ENCODE peak calls at places on chromosome 5, in seven cellular contexts. One of them, this sample, is unnamed.

GRCh38 chr5:132391247-132391646 is 21.7 kb downstream of the SLC22A5 start:
- DNase-seq in CD4-positive, alpha-beta T cell: no peak
- DNase-seq in WTC11: no peak
- DNase-seq in GM12878: no peak
- DNase-seq in endothelial cell: no peak
- DNase-seq in spleen: no peak
- DNase-seq in CD8-positive, alpha-beta T cell: no peak
- DNase-seq in this sample: no peak

GRCh38 chr5:170552486-170553122 is 48.8 kb downstream of the KCNIP1 start:
- DNase-seq in CD4-positive, alpha-beta T cell: no peak
- DNase-seq in endothelial cell: peak; percentile 31
- DNase-seq in WTC11: peak; percentile 53
- DNase-seq in GM12878: no peak
- DNase-seq in spleen: peak; percentile 80
- DNase-seq in CD8-positive, alpha-beta T cell: no peak
- DNase-seq in this sample: no peak

GRCh38 chr5:181127907-181128626 is 2.9 kb downstream of the OR2V1 start:
- DNase-seq in CD8-positive, alpha-beta T cell: no peak
- DNase-seq in GM12878: no peak
- DNase-seq in CD4-positive, alpha-beta T cell: no peak
- DNase-seq in WTC11: no peak
- DNase-seq in spleen: peak; percentile 51
- DNase-seq in endothelial cell: no peak
- DNase-seq in this sample: no peak

GRCh38 chr5:152560508-152561137 is 155.5 kb upstream of the NMUR2 start:
- DNase-seq in CD4-positive, alpha-beta T cell: no peak
- DNase-seq in spleen: peak; percentile 76
- DNase-seq in endothelial cell: peak; percentile 77
- DNase-seq in CD8-positive, alpha-beta T cell: no peak
- DNase-seq in WTC11: peak; percentile 76
- DNase-seq in GM12878: no peak
- DNase-seq in this sample: peak; percentile 54

GRCh38 chr5:39100851-39101396 is 26.7 kb upstream of the RICTOR start:
- DNase-seq in CD4-positive, alpha-beta T cell: no peak
- DNase-seq in CD8-positive, alpha-beta T cell: no peak
- DNase-seq in GM12878: no peak
- DNase-seq in spleen: no peak
- DNase-seq in WTC11: no peak
- DNase-seq in endothelial cell: no peak
- DNase-seq in this sample: no peak

GRCh38 chr5:150438873-150439546 is 10.5 kb downstream of the RPS14 start:
- DNase-seq in GM12878: no peak
- DNase-seq in spleen: no peak
- DNase-seq in CD8-positive, alpha-beta T cell: no peak
- DNase-seq in WTC11: peak; percentile 75
- DNase-seq in endothelial cell: peak; percentile 39
- DNase-seq in CD4-positive, alpha-beta T cell: no peak
- DNase-seq in this sample: no peak

GRCh38 chr5:1293416-1293996 is 1.4 kb downstream of the TERT start:
- DNase-seq in WTC11: no peak
- DNase-seq in endothelial cell: no peak
- DNase-seq in CD8-positive, alpha-beta T cell: no peak
- DNase-seq in GM12878: no peak
- DNase-seq in spleen: peak; percentile 72
- DNase-seq in CD4-positive, alpha-beta T cell: no peak
- DNase-seq in this sample: no peak

GRCh38 chr5:2112128-2112808 is 229.5 kb upstream of the IRX4 start:
- DNase-seq in spleen: no peak
- DNase-seq in WTC11: no peak
- DNase-seq in endothelial cell: no peak
- DNase-seq in CD4-positive, alpha-beta T cell: no peak
- DNase-seq in CD8-positive, alpha-beta T cell: no peak
- DNase-seq in GM12878: no peak
- DNase-seq in this sample: no peak

GRCh38 chr5:127723571-127723970 is 20.4 kb downstream of the CCDC192 start:
- DNase-seq in WTC11: no peak
- DNase-seq in spleen: no peak
- DNase-seq in CD4-positive, alpha-beta T cell: no peak
- DNase-seq in endothelial cell: no peak
- DNase-seq in CD8-positive, alpha-beta T cell: no peak
- DNase-seq in GM12878: no peak
- DNase-seq in this sample: no peak

GRCh38 chr5:160475864-160476438 is 54.3 kb downstream of the PTTG1 start:
- DNase-seq in endothelial cell: no peak
- DNase-seq in CD4-positive, alpha-beta T cell: no peak
- DNase-seq in spleen: no peak
- DNase-seq in GM12878: no peak
- DNase-seq in WTC11: no peak
- DNase-seq in CD8-positive, alpha-beta T cell: no peak
- DNase-seq in this sample: no peak

GRCh38 chr5:80125962-80126480 is 90.9 kb downstream of the THBS4 start:
- DNase-seq in GM12878: peak; percentile 93
- DNase-seq in CD8-positive, alpha-beta T cell: peak; percentile 24
- DNase-seq in endothelial cell: no peak
- DNase-seq in WTC11: no peak
- DNase-seq in CD4-positive, alpha-beta T cell: no peak
- DNase-seq in spleen: no peak
- DNase-seq in this sample: no peak

GRCh38 chr5:160846642-160847041 is 5.4 kb downstream of the ATP10B start:
- DNase-seq in CD4-positive, alpha-beta T cell: no peak
- DNase-seq in endothelial cell: no peak
- DNase-seq in CD8-positive, alpha-beta T cell: no peak
- DNase-seq in WTC11: no peak
- DNase-seq in spleen: no peak
- DNase-seq in GM12878: no peak
- DNase-seq in this sample: no peak

GRCh38 chr5:95392593-95393182 is 1.5 kb downstream of the FAM81B start:
- DNase-seq in WTC11: no peak
- DNase-seq in GM12878: no peak
- DNase-seq in CD4-positive, alpha-beta T cell: no peak
- DNase-seq in spleen: no peak
- DNase-seq in CD8-positive, alpha-beta T cell: no peak
- DNase-seq in endothelial cell: peak; percentile 23
- DNase-seq in this sample: no peak

GRCh38 chr5:6365142-6365976 is 13.0 kb downstream of the MED10 start:
- DNase-seq in spleen: no peak
- DNase-seq in WTC11: no peak
- DNase-seq in CD4-positive, alpha-beta T cell: no peak
- DNase-seq in GM12878: no peak
- DNase-seq in CD8-positive, alpha-beta T cell: no peak
- DNase-seq in endothelial cell: no peak
- DNase-seq in this sample: no peak

GRCh38 chr5:122429545-122430327 is 117.7 kb downstream of the SNCAIP start:
- DNase-seq in CD8-positive, alpha-beta T cell: no peak
- DNase-seq in spleen: no peak
- DNase-seq in endothelial cell: no peak
- DNase-seq in WTC11: peak; percentile 33
- DNase-seq in GM12878: no peak
- DNase-seq in CD4-positive, alpha-beta T cell: no peak
- DNase-seq in this sample: no peak

GRCh38 chr5:169695919-169696490 is 58.9 kb downstream of the DOCK2 start:
- DNase-seq in CD8-positive, alpha-beta T cell: no peak
- DNase-seq in spleen: no peak
- DNase-seq in CD4-positive, alpha-beta T cell: no peak
- DNase-seq in GM12878: no peak
- DNase-seq in WTC11: no peak
- DNase-seq in endothelial cell: no peak
- DNase-seq in this sample: no peak

GRCh38 chr5:144295284-144295683 is 124.6 kb downstream of the KCTD16 start:
- DNase-seq in CD8-positive, alpha-beta T cell: no peak
- DNase-seq in GM12878: no peak
- DNase-seq in spleen: no peak
- DNase-seq in endothelial cell: no peak
- DNase-seq in CD4-positive, alpha-beta T cell: no peak
- DNase-seq in WTC11: no peak
- DNase-seq in this sample: no peak

GRCh38 chr5:68068204-68068603 is 147.4 kb upstream of the PIK3R1 start:
- DNase-seq in WTC11: no peak
- DNase-seq in CD4-positive, alpha-beta T cell: no peak
- DNase-seq in GM12878: no peak
- DNase-seq in CD8-positive, alpha-beta T cell: no peak
- DNase-seq in endothelial cell: no peak
- DNase-seq in spleen: no peak
- DNase-seq in this sample: no peak

GRCh38 chr5:137073192-137073591 is 425.9 kb downstream of the SPOCK1 start:
- DNase-seq in spleen: no peak
- DNase-seq in WTC11: no peak
- DNase-seq in CD8-positive, alpha-beta T cell: no peak
- DNase-seq in CD4-positive, alpha-beta T cell: no peak
- DNase-seq in endothelial cell: no peak
- DNase-seq in GM12878: no peak
- DNase-seq in this sample: no peak

GRCh38 chr5:23071682-23072081 is 218.5 kb upstream of the CDH12 start:
- DNase-seq in endothelial cell: no peak
- DNase-seq in CD4-positive, alpha-beta T cell: no peak
- DNase-seq in GM12878: no peak
- DNase-seq in spleen: no peak
- DNase-seq in WTC11: no peak
- DNase-seq in CD8-positive, alpha-beta T cell: no peak
- DNase-seq in this sample: no peak

GRCh38 chr5:54091416-54092130 is 218.8 kb downstream of the ARL15 start:
- DNase-seq in spleen: no peak
- DNase-seq in CD4-positive, alpha-beta T cell: no peak
- DNase-seq in WTC11: no peak
- DNase-seq in CD8-positive, alpha-beta T cell: no peak
- DNase-seq in GM12878: no peak
- DNase-seq in endothelial cell: no peak
- DNase-seq in this sample: no peak

GRCh38 chr5:54087436-54087835 is 222.9 kb downstream of the ARL15 start:
- DNase-seq in endothelial cell: no peak
- DNase-seq in CD4-positive, alpha-beta T cell: no peak
- DNase-seq in spleen: no peak
- DNase-seq in CD8-positive, alpha-beta T cell: no peak
- DNase-seq in WTC11: no peak
- DNase-seq in GM12878: no peak
- DNase-seq in this sample: no peak

GRCh38 chr5:54088081-54088480 is 222.3 kb downstream of the ARL15 start:
- DNase-seq in GM12878: no peak
- DNase-seq in spleen: no peak
- DNase-seq in endothelial cell: no peak
- DNase-seq in CD8-positive, alpha-beta T cell: no peak
- DNase-seq in WTC11: no peak
- DNase-seq in CD4-positive, alpha-beta T cell: no peak
- DNase-seq in this sample: no peak

GRCh38 chr5:54093081-54093492 is 217.3 kb downstream of the ARL15 start:
- DNase-seq in GM12878: no peak
- DNase-seq in CD8-positive, alpha-beta T cell: no peak
- DNase-seq in WTC11: no peak
- DNase-seq in endothelial cell: no peak
- DNase-seq in spleen: no peak
- DNase-seq in CD4-positive, alpha-beta T cell: no peak
- DNase-seq in this sample: no peak

DNA sequence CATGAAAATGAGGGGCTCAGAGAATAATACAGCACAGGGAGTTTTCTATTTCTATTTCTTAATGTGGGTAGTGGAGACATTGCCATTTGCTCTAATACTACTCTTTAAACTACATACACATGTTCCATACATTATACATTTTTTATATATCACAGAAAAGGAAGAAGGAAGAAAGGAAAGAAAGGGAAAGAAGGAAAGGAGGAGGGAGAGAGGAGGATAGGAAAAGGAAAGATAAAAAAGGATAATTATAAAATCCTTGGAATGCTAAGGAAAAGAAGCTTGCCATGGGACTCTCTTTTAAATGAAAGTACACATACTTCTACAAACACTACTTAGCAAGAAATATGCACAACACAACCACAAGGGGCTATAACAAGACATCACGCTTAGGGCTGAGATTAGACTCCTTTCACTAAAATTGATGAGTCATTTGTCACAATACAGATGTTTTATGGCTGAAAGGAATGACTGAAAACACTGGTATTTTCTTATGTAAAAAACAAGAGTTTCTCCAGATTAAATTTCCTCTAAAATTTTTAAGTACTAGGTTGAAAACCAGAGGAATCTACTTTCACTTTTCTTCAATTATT is 219.8 kb downstream of the ARL15 start:
- DNase-seq in WTC11: no peak
- DNase-seq in GM12878: no peak
- DNase-seq in spleen: no peak
- DNase-seq in endothelial cell: no peak
- DNase-seq in CD8-positive, alpha-beta T cell: no peak
- DNase-seq in CD4-positive, alpha-beta T cell: no peak
- DNase-seq in this sample: no peak
- TF ChIP-seq CTCF in WTC11: no peak
- TF ChIP-seq CTCF in GM12878: peak; percentile 10
- TF ChIP-seq CTCF in spleen: no peak
- TF ChIP-seq CTCF in endothelial cell: no peak
- TF ChIP-seq CTCF in CD8-positive, alpha-beta T cell: no peak
- TF ChIP-seq CTCF in CD4-positive, alpha-beta T cell: no peak
- TF ChIP-seq CTCF in this sample: no peak

GRCh38 chr5:124480022-124480421 is 266.4 kb downstream of the ZNF608 start:
- DNase-seq in endothelial cell: no peak
- DNase-seq in CD4-positive, alpha-beta T cell: no peak
- DNase-seq in GM12878: no peak
- DNase-seq in WTC11: no peak
- DNase-seq in spleen: no peak
- DNase-seq in CD8-positive, alpha-beta T cell: no peak
- DNase-seq in this sample: no peak

GRCh38 chr5:124478139-124478737 is 268.2 kb downstream of the ZNF608 start:
- DNase-seq in endothelial cell: no peak
- DNase-seq in CD8-positive, alpha-beta T cell: no peak
- DNase-seq in spleen: no peak
- DNase-seq in CD4-positive, alpha-beta T cell: no peak
- DNase-seq in GM12878: no peak
- DNase-seq in WTC11: no peak
- DNase-seq in this sample: no peak

GRCh38 chr5:124480964-124481363 is 265.5 kb downstream of the ZNF608 start:
- DNase-seq in CD4-positive, alpha-beta T cell: no peak
- DNase-seq in CD8-positive, alpha-beta T cell: no peak
- DNase-seq in endothelial cell: no peak
- DNase-seq in spleen: no peak
- DNase-seq in GM12878: no peak
- DNase-seq in WTC11: no peak
- DNase-seq in this sample: no peak

GRCh38 chr5:124477577-124477976 is 268.9 kb downstream of the ZNF608 start:
- DNase-seq in spleen: no peak
- DNase-seq in CD4-positive, alpha-beta T cell: no peak
- DNase-seq in GM12878: no peak
- DNase-seq in WTC11: no peak
- DNase-seq in CD8-positive, alpha-beta T cell: no peak
- DNase-seq in endothelial cell: no peak
- DNase-seq in this sample: no peak

GRCh38 chr5:124481419-124481818 is 265.0 kb downstream of the ZNF608 start:
- DNase-seq in spleen: no peak
- DNase-seq in GM12878: no peak
- DNase-seq in CD8-positive, alpha-beta T cell: no peak
- DNase-seq in WTC11: no peak
- DNase-seq in endothelial cell: no peak
- DNase-seq in CD4-positive, alpha-beta T cell: no peak
- DNase-seq in this sample: no peak
- TF ChIP-seq CTCF in spleen: no peak
- TF ChIP-seq CTCF in GM12878: no peak
- TF ChIP-seq CTCF in CD8-positive, alpha-beta T cell: no peak
- TF ChIP-seq CTCF in WTC11: no peak
- TF ChIP-seq CTCF in endothelial cell: no peak
- TF ChIP-seq CTCF in CD4-positive, alpha-beta T cell: no peak
- TF ChIP-seq CTCF in this sample: no peak

GRCh38 chr5:125256296-125256695 is 509.9 kb upstream of the ZNF608 start:
- DNase-seq in GM12878: no peak
- DNase-seq in CD8-positive, alpha-beta T cell: no peak
- DNase-seq in CD4-positive, alpha-beta T cell: no peak
- DNase-seq in endothelial cell: no peak
- DNase-seq in WTC11: no peak
- DNase-seq in spleen: no peak
- DNase-seq in this sample: no peak
- TF ChIP-seq CTCF in GM12878: no peak
- TF ChIP-seq CTCF in CD8-positive, alpha-beta T cell: no peak
- TF ChIP-seq CTCF in CD4-positive, alpha-beta T cell: no peak
- TF ChIP-seq CTCF in endothelial cell: no peak
- TF ChIP-seq CTCF in WTC11: no peak
- TF ChIP-seq CTCF in spleen: no peak
- TF ChIP-seq CTCF in this sample: no peak

GRCh38 chr5:112276996-112277395 is 142.1 kb downstream of the EPB41L4A start:
- DNase-seq in WTC11: peak; percentile 20
- DNase-seq in endothelial cell: no peak
- DNase-seq in GM12878: no peak
- DNase-seq in spleen: no peak
- DNase-seq in CD8-positive, alpha-beta T cell: no peak
- DNase-seq in CD4-positive, alpha-beta T cell: no peak
- DNase-seq in this sample: no peak
- TF ChIP-seq CTCF in WTC11: no peak
- TF ChIP-seq CTCF in endothelial cell: no peak
- TF ChIP-seq CTCF in GM12878: no peak
- TF ChIP-seq CTCF in spleen: no peak
- TF ChIP-seq CTCF in CD8-positive, alpha-beta T cell: no peak
- TF ChIP-seq CTCF in CD4-positive, alpha-beta T cell: no peak
- TF ChIP-seq CTCF in this sample: no peak

This sample was measured in omental fat pad.